ENCODE peak calls at places on chromosomes 3 and 15, in ten cellular contexts. N, A, U, O, C, R, D, M, X and P are unnamed samples. For H3K27me3, H3K36me3 and H3K4me1, the result is how much of the 10 kb centered on the place peaks cover.

GRCh38 chr15:73727330-73728018 is 25.7 kb downstream of the INSYN1 start:
- DNase-seq in M (peak), X (no peak), U (peak), D (no peak), O (no peak), C (no peak), A (peak), R (no peak), N (no peak), P (no peak)

GRCh38 chr3:159911011-159911663 is 77.5 kb upstream of the IL12A start:
- DNase-seq in C (no peak), R (no peak), M (no peak), N (no peak), U (peak), A (no peak), O (no peak), D (no peak), X (no peak), P (no peak)

GRCh38 chr15:68536331-68537095 is 42.3 kb upstream of the CORO2B start:
- DNase-seq in R (no peak), U (peak), X (no peak), O (no peak), D (no peak), N (no peak), A (peak), M (no peak), C (no peak), P (no peak)

GRCh38 chr15:79105141-79105540 is 14.6 kb upstream of the RASGRF1 start:
- DNase-seq in U (no peak), R (no peak), A (no peak), X (no peak), D (no peak), M (no peak), N (peak), C (no peak), O (no peak), P (no peak)

GRCh38 chr3:133930341-133930933 is 34.8 kb upstream of the RAB6B start:
- DNase-seq in D (no peak), A (peak), X (no peak), C (no peak), M (no peak), U (peak), O (peak), R (no peak), N (peak), P (no peak)

GRCh38 chr15:75720787-75721461 is 8.3 kb upstream of the CSPG4 start:
- DNase-seq in C (peak), U (peak), O (peak), D (peak), M (no peak), N (peak), R (no peak), A (peak), X (peak), P (no peak)

GRCh38 chr3:100910986-100911385 is 82.2 kb downstream of the ABI3BP start:
- DNase-seq in U (no peak), A (no peak), O (no peak), R (no peak), M (no peak), X (no peak), C (no peak), D (no peak), N (no peak), P (no peak)

GRCh38 chr15:45441686-45442085 is 63.3 kb upstream of the GATM start:
- DNase-seq in D (no peak), X (no peak), M (no peak), C (peak), U (no peak), N (no peak), R (peak), A (no peak), O (no peak), P (no peak)

GRCh38 chr3:13972679-13973379 is 93.0 kb upstream of the WNT7A start:
- DNase-seq in U (peak), D (no peak), R (no peak), N (no peak), M (no peak), C (no peak), X (no peak), A (no peak), O (no peak), P (no peak)

GRCh38 chr15:42273900-42274692 is 863 bp upstream of the TMEM87A start:
- DNase-seq in M (peak), N (peak), D (peak), O (peak), R (peak), C (peak), X (peak), A (peak), U (peak), P (peak)

GRCh38 chr3:149512073-149512782 is 37.7 kb downstream of the TM4SF4 start:
- DNase-seq in O (peak), C (peak), R (peak), A (peak), D (peak), N (peak), U (peak), M (peak), X (peak), P (peak)

GRCh38 chr3:74027121-74027520 is 402.4 kb upstream of the PDZRN3 start:
- DNase-seq in O (no peak), X (no peak), D (no peak), N (no peak), R (no peak), A (no peak), M (no peak), C (no peak), U (no peak), P (no peak)

GRCh38 chr3:141629950-141630349 is 108.1 kb upstream of the RNF7 start:
- DNase-seq in N (no peak), O (no peak), D (no peak), U (no peak), C (no peak), R (no peak), X (no peak), A (no peak), M (no peak), P (no peak)

GRCh38 chr15:76863693-76864092 is 41.4 kb downstream of the SCAPER start:
- DNase-seq in D (no peak), R (no peak), C (no peak), M (no peak), X (no peak), O (no peak), U (no peak), A (no peak), N (no peak), P (no peak)

GRCh38 chr3:184540777-184541681 is 20.6 kb upstream of the EPHB3 start:
- DNase-seq in X (no peak), A (peak), C (peak), U (peak), D (peak), R (peak), O (peak), M (peak), N (peak), P (peak)
- H3K27me3 ChIP-seq in X (under half), A (half or more), C (under half), U (under half), D (under half), R (under half), O (under half), M (half or more), N (under half), P (under half)

GRCh38 chr3:150545419-150546225 is 674 bp downstream of the SERP1 start:
- DNase-seq in M (peak), D (peak), A (peak), R (peak), O (no peak), N (no peak), X (no peak), U (peak), C (peak), P (no peak)

GRCh38 chr3:150544040-150544439 is 2.3 kb downstream of the SERP1 start:
- DNase-seq in A (peak), N (no peak), C (no peak), O (no peak), X (no peak), R (no peak), M (no peak), U (peak), D (no peak), P (no peak)

GRCh38 chr3:150544726-150545125 is 1.6 kb downstream of the SERP1 start:
- DNase-seq in O (no peak), C (no peak), M (no peak), U (peak), D (no peak), A (peak), X (no peak), R (no peak), N (no peak), P (no peak)

GRCh38 chr3:150546226-150547044 is at the start of the genes EIF2A and SERP1:
- DNase-seq in O (peak), N (peak), A (peak), D (peak), R (peak), U (peak), C (peak), X (peak), M (peak), P (peak)

GRCh38 chr3:150547045-150547753 is 612 bp downstream of the EIF2A start:
- DNase-seq in D (no peak), O (no peak), A (peak), N (no peak), U (peak), C (no peak), X (no peak), M (no peak), R (no peak), P (no peak)
- H3K36me3 ChIP-seq in D (under half), O (half or more), A (under half), N (half or more), U (under half), C (under half), X (under half), M (under half), R (under half), P (under half)

GRCh38 chr3:52198643-52199608 is 966 bp downstream of the ALAS1 start:
- DNase-seq in M (no peak), D (no peak), C (no peak), O (no peak), X (no peak), N (no peak), A (no peak), R (no peak), U (no peak), P (no peak)

GRCh38 chr3:52196977-52197376 is 983 bp upstream of the ALAS1 start:
- DNase-seq in C (peak), D (no peak), A (no peak), N (no peak), U (no peak), X (no peak), R (no peak), M (peak), O (no peak), P (no peak)

GRCh38 chr3:52197842-52198625 is at the start of gene ALAS1:
- DNase-seq in A (peak), N (peak), U (peak), M (peak), D (peak), O (peak), C (peak), R (peak), X (peak), P (peak)

GRCh38 chr3:52195823-52196331 is 2.1 kb upstream of the ALAS1 start:
- DNase-seq in A (peak), D (no peak), R (no peak), U (peak), C (peak), N (no peak), M (peak), X (no peak), O (no peak), P (no peak)

GRCh38 chr3:52197499-52197841 is 490 bp upstream of the ALAS1 start:
- DNase-seq in R (no peak), U (no peak), A (no peak), N (no peak), X (no peak), C (no peak), M (no peak), O (no peak), D (no peak), P (no peak)
- H3K4me1 ChIP-seq in R (half or more), U (under half), A (half or more), N (under half), X (under half), C (half or more), M (half or more), O (under half), D (under half), P (under half)

DNA sequence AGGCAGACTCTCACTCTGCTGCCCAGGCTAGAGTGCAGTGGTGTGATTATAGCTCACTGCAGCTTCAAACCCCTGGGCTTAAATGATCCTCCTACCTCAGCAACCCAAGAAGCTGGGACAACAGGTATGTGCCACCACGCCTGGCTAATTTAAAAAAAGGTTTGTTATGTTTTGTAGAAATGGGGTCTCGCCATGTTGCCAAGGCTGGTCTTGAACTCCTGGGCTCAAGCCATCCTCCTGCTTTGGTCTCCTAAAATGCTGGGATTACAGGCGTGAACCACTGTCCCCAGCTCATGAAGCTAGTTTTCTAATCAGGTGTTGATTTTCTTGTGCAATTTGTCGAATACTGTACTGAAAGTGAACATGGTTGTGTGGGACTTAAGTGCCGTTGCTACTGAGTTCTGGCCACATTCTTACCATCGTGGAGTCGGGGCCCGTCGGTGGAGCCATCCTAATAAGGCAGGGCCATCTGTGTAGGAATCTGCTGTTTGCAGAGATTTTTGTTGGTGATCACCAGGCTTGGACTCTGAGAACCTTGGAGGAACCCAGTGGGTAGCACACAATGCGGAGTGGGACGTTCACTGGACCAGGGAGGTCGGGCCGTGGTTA is 193.2 kb downstream of the GOLGA6L6 start:
- DNase-seq in R (no peak), C (no peak), O (no peak), N (no peak), X (no peak), M (no peak), A (no peak), U (no peak), D (no peak), P (no peak)
- H3K27me3 ChIP-seq in R (under half), C (under half), O (under half), N (under half), X (under half), M (half or more), A (under half), U (under half), D (under half), P (under half)